ENCODE peak calls at places on chromosomes 1 and 21, in four cellular contexts. F is GM12878, G is IMR-90, Q is K562. K is an unnamed sample.

GRCh38 chr21:36579898-36580297 is 100.0 kb upstream of the CLDN14 start:
- DNase-seq in F (no peak), G (no peak), Q (no peak), K (peak)

GRCh38 chr1:93779540-93780121 is 98.0 kb upstream of the BCAR3 start:
- DNase-seq in F (no peak), G (peak), Q (no peak), K (peak)

GRCh38 chr1:8565802-8566201 is 247.9 kb downstream of the SLC45A1 start:
- DNase-seq in F (no peak), G (no peak), Q (no peak), K (no peak)

GRCh38 chr1:2821970-2822620 is 20.6 kb upstream of the TTC34 start:
- DNase-seq in F (no peak), G (no peak), Q (peak), K (peak)

GRCh38 chr1:23578997-23579363 is 19.7 kb upstream of the ID3 start:
- DNase-seq in F (no peak), G (no peak), Q (no peak), K (no peak)

GRCh38 chr1:111399792-111400610 is 27.5 kb downstream of the OVGP1 start:
- DNase-seq in F (peak), G (peak), Q (peak), K (peak)

GRCh38 chr1:184504695-184505338 is 118.0 kb downstream of the C1orf21 start:
- DNase-seq in F (no peak), G (no peak), Q (no peak), K (no peak)

GRCh38 chr1:154861607-154862094 is 8.4 kb downstream of the KCNN3 start:
- DNase-seq in F (no peak), G (peak), Q (peak), K (no peak)

GRCh38 chr1:206722751-206723499 is 38.2 kb downstream of the MAPKAPK2 start:
- DNase-seq in F (no peak), G (no peak), Q (no peak), K (no peak)

GRCh38 chr1:175146535-175147213 is 45.9 kb downstream of the KIAA0040 start:
- DNase-seq in F (no peak), G (peak), Q (peak), K (peak)

GRCh38 chr1:59016390-59016789 is 232.5 kb upstream of the JUN start:
- DNase-seq in F (no peak), G (no peak), Q (no peak), K (no peak)

GRCh38 chr1:229596961-229597699 is 28.8 kb downstream of the TAF5L start:
- DNase-seq in F (no peak), G (peak), Q (no peak), K (no peak)

GRCh38 chr21:28215214-28215954 is 777.3 kb downstream of the LTN1 start:
- DNase-seq in F (no peak), G (peak), Q (no peak), K (no peak)

GRCh38 chr1:150544204-150544603 is 5.0 kb upstream of the ADAMTSL4 start:
- DNase-seq in F (no peak), G (no peak), Q (peak), K (no peak)

GRCh38 chr1:219085988-219086387 is 87.7 kb upstream of the LYPLAL1 start:
- DNase-seq in F (no peak), G (peak), Q (no peak), K (no peak)

GRCh38 chr1:11507309-11507708 is 28.4 kb downstream of the DISP3 start:
- DNase-seq in F (no peak), G (no peak), Q (no peak), K (no peak)

GRCh38 chr1:7380712-7381111 is 390.4 kb upstream of the VAMP3 start:
- DNase-seq in F (no peak), G (no peak), Q (no peak), K (no peak)

GRCh38 chr1:238892612-238893011 is 493.8 kb upstream of the CHRM3 start:
- DNase-seq in F (no peak), G (no peak), Q (no peak), K (no peak)

GRCh38 chr1:94734963-94735899 is 84.9 kb upstream of the SLC44A3 start:
- DNase-seq in F (no peak), G (peak), Q (peak), K (no peak)

GRCh38 chr1:99580451-99580850 is 65.5 kb upstream of the PALMD start:
- DNase-seq in F (no peak), G (no peak), Q (no peak), K (no peak)

GRCh38 chr1:153459655-153460054 is 796 bp downstream of the S100A7 start:
- DNase-seq in F (no peak), G (no peak), Q (no peak), K (no peak)

GRCh38 chr1:15094056-15094455 is 59.5 kb upstream of the TMEM51 start:
- DNase-seq in F (no peak), G (no peak), Q (no peak), K (no peak)

GRCh38 chr1:15094719-15095491 is 58.6 kb upstream of the TMEM51 start:
- DNase-seq in F (no peak), G (no peak), Q (no peak), K (no peak)

GRCh38 chr1:15088146-15089025 is 65.2 kb upstream of the TMEM51 start:
- DNase-seq in F (no peak), G (peak), Q (no peak), K (no peak)

GRCh38 chr1:15089244-15089992 is 64.1 kb upstream of the TMEM51 start:
- DNase-seq in F (no peak), G (no peak), Q (no peak), K (no peak)

GRCh38 chr1:15090373-15090772 is 63.2 kb upstream of the TMEM51 start:
- DNase-seq in F (no peak), G (no peak), Q (no peak), K (no peak)
- TF ChIP-seq BHLHE40 in F (no peak), G (no peak), Q (no peak), K (no peak)

DNA sequence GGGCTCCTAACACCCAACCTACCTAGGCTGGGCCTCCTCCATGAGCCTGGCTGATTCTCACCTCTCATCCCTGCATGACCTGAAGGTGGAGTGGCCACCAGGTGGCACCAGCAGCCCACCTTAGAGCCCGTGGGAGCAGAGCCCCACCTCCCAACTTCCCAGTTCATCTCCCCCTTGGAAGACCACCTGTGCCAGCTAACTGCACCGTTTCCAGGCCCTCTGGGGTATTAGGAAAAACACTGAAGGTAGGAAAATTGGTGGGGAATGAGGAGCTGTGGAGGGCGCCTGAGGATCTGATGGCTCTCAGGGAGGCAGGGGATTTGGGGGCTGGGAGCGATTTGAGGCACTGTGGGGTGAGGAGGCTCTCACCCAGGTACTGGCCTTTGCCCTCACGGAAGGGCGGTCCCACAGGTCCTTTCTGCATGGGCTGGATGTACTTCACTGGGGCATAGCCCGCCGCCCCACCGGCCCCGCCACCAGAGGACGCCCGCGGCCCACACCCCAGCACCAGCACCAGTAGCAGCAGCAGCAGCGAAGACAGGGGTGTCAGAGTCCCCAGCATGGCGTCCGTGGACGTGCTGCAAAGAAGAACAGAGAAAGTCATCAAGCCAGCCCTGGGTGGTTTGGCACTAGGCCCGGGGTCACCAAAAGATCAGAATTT is 11.1 kb downstream of the ADPRS start:
- DNase-seq in F (no peak), G (peak), Q (peak), K (peak)
- TF ChIP-seq RCOR1 in F (no peak), G (no peak), Q (peak), K (no peak)

GRCh38 chr1:40894455-40894854 is 32.3 kb upstream of the CITED4 start:
- DNase-seq in F (no peak), G (no peak), Q (no peak), K (no peak)
- TF ChIP-seq BHLHE40 in F (no peak), G (no peak), Q (no peak), K (no peak)

GRCh38 chr1:245336149-245336983 is 181.6 kb downstream of the KIF26B start:
- DNase-seq in F (no peak), G (no peak), Q (no peak), K (no peak)
- TF ChIP-seq RCOR1 in F (no peak), G (no peak), Q (no peak), K (no peak)

GRCh38 chr1:40224040-40224439 is 23.7 kb upstream of the TMCO2 start:
- DNase-seq in F (no peak), G (no peak), Q (no peak), K (no peak)

GRCh38 chr1:40218333-40218732 is 29.4 kb upstream of the TMCO2 start:
- DNase-seq in F (no peak), G (no peak), Q (no peak), K (no peak)

GRCh38 chr1:40226187-40226586 is 21.6 kb upstream of the TMCO2 start:
- DNase-seq in F (no peak), G (no peak), Q (no peak), K (no peak)

GRCh38 chr1:40221977-40222772 is 25.6 kb upstream of the TMCO2 start:
- DNase-seq in F (no peak), G (no peak), Q (peak), K (no peak)
- TF ChIP-seq BHLHE40 in F (no peak), G (no peak), Q (no peak), K (no peak)

GRCh38 chr1:17102232-17102631 is 17.0 kb downstream of the PADI2 start:
- DNase-seq in F (no peak), G (no peak), Q (no peak), K (no peak)
- TF ChIP-seq RCOR1 in F (no peak), G (no peak), Q (no peak), K (no peak)

DNA sequence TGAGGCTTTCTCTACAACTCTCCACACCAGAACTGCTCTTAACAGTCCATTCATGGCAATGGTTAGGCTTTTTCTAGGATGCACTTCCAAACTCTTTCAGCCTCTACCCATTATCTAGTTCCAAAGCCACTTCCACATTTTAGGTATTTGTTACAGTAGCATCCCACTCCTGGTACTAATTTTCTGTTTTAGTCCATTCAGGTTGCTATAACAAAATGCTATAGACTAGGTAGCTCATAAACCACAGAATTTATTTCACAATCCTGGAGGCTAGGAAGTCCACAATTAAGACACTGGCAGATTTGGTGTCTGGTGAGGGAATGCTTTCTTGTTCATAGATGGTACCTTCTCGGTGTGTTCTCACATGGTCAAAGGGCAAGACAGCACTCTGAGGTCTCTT is 17.3 kb upstream of the EPS8L3 start:
- DNase-seq in F (no peak), G (no peak), Q (no peak), K (no peak)
- TF ChIP-seq BHLHE40 in F (no peak), G (no peak), Q (no peak), K (no peak)

DNA sequence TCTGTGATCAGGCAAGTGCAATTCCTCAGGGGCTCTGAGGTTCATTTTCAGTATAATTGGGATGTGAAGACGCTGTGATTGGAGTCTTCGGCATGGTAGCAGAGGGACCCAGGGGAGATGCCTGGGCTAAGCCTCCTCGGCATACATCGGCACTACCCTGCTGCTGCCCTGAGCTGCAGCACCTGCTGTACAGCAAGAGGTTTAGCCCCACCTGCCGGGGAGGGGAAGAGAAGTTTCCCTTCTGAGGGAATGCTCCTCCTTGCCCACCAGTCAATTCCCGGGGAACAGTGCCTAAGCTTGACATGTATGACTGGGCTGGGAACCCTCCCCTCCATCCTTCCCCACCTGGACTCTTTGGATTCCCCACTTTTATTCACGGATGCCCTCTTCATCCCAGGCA is 24.9 kb downstream of the CNIH3 start:
- DNase-seq in F (no peak), G (no peak), Q (peak), K (no peak)
- TF ChIP-seq RCOR1 in F (no peak), G (no peak), Q (no peak), K (no peak)